ENCODE peak calls at places on chromosomes 5 and 9, in five cellular contexts. One of them, this sample, is unnamed.

GRCh38 chr5:111143910-111144309 is 51.8 kb downstream of the WDR36 start:
- DNase-seq in CD8-positive, alpha-beta T cell: no peak
- DNase-seq in MM.1S: no peak
- DNase-seq in left lung: no peak
- DNase-seq in GM12865: peak
- DNase-seq in this sample: no peak

GRCh38 chr5:105501315-105501714 is 1938.7 kb upstream of the NUDT12 start:
- DNase-seq in left lung: no peak
- DNase-seq in GM12865: no peak
- DNase-seq in CD8-positive, alpha-beta T cell: no peak
- DNase-seq in MM.1S: no peak
- DNase-seq in this sample: no peak

GRCh38 chr9:74920944-74921626 is 31.6 kb downstream of the C9orf40 start:
- DNase-seq in left lung: no peak
- DNase-seq in GM12865: no peak
- DNase-seq in MM.1S: no peak
- DNase-seq in CD8-positive, alpha-beta T cell: no peak
- DNase-seq in this sample: no peak

GRCh38 chr5:58641533-58641932 is 58.7 kb downstream of the RAB3C start:
- DNase-seq in MM.1S: no peak
- DNase-seq in left lung: no peak
- DNase-seq in CD8-positive, alpha-beta T cell: no peak
- DNase-seq in GM12865: no peak
- DNase-seq in this sample: no peak

GRCh38 chr9:76932778-76933177 is 26.9 kb upstream of the PRUNE2 start:
- DNase-seq in CD8-positive, alpha-beta T cell: no peak
- DNase-seq in left lung: no peak
- DNase-seq in MM.1S: no peak
- DNase-seq in GM12865: no peak
- DNase-seq in this sample: no peak

GRCh38 chr9:115232375-115232774 is 114.4 kb upstream of the TNC start:
- DNase-seq in MM.1S: no peak
- DNase-seq in left lung: no peak
- DNase-seq in GM12865: no peak
- DNase-seq in CD8-positive, alpha-beta T cell: no peak
- DNase-seq in this sample: no peak

GRCh38 chr5:58149750-58150149 is 310.1 kb downstream of the PLK2 start:
- DNase-seq in left lung: no peak
- DNase-seq in GM12865: no peak
- DNase-seq in MM.1S: no peak
- DNase-seq in CD8-positive, alpha-beta T cell: no peak
- DNase-seq in this sample: no peak

GRCh38 chr5:129384736-129385135 is 75.4 kb upstream of the ADAMTS19 start:
- DNase-seq in GM12865: no peak
- DNase-seq in MM.1S: no peak
- DNase-seq in left lung: no peak
- DNase-seq in CD8-positive, alpha-beta T cell: no peak
- DNase-seq in this sample: no peak

GRCh38 chr9:106333487-106333886 is 529.5 kb upstream of the ZNF462 start:
- DNase-seq in CD8-positive, alpha-beta T cell: no peak
- DNase-seq in GM12865: no peak
- DNase-seq in left lung: no peak
- DNase-seq in MM.1S: no peak
- DNase-seq in this sample: no peak

GRCh38 chr5:140608730-140609520 is 24.1 kb downstream of the CD14 start:
- DNase-seq in MM.1S: no peak
- DNase-seq in CD8-positive, alpha-beta T cell: no peak
- DNase-seq in GM12865: no peak
- DNase-seq in left lung: peak
- DNase-seq in this sample: no peak

GRCh38 chr9:22117511-22118388 is 108.6 kb upstream of the CDKN2B start:
- DNase-seq in MM.1S: no peak
- DNase-seq in CD8-positive, alpha-beta T cell: no peak
- DNase-seq in GM12865: no peak
- DNase-seq in left lung: peak
- DNase-seq in this sample: no peak

GRCh38 chr9:83956288-83957028 is 23.6 kb downstream of the HNRNPK start:
- DNase-seq in GM12865: peak
- DNase-seq in CD8-positive, alpha-beta T cell: peak
- DNase-seq in MM.1S: peak
- DNase-seq in left lung: peak
- DNase-seq in this sample: peak

GRCh38 chr5:138725153-138725884 is 27.9 kb upstream of the CTNNA1 start:
- DNase-seq in CD8-positive, alpha-beta T cell: no peak
- DNase-seq in left lung: no peak
- DNase-seq in MM.1S: peak
- DNase-seq in GM12865: peak
- DNase-seq in this sample: no peak

GRCh38 chr5:54668096-54668495 is 150.5 kb downstream of the SNX18 start:
- DNase-seq in left lung: no peak
- DNase-seq in GM12865: no peak
- DNase-seq in MM.1S: no peak
- DNase-seq in CD8-positive, alpha-beta T cell: no peak
- DNase-seq in this sample: no peak

GRCh38 chr9:136255166-136255538 is 9.5 kb upstream of the QSOX2 start:
- DNase-seq in CD8-positive, alpha-beta T cell: no peak
- DNase-seq in left lung: peak
- DNase-seq in GM12865: no peak
- DNase-seq in MM.1S: no peak
- DNase-seq in this sample: no peak

GRCh38 chr9:136554870-136555269 is 9.0 kb upstream of the NOTCH1 start:
- DNase-seq in left lung: no peak
- DNase-seq in CD8-positive, alpha-beta T cell: no peak
- DNase-seq in GM12865: no peak
- DNase-seq in MM.1S: no peak
- DNase-seq in this sample: no peak

GRCh38 chr9:88932766-88933165 is 58.5 kb upstream of the S1PR3 start:
- DNase-seq in left lung: no peak
- DNase-seq in MM.1S: peak
- DNase-seq in CD8-positive, alpha-beta T cell: no peak
- DNase-seq in GM12865: no peak
- DNase-seq in this sample: no peak

GRCh38 chr5:141941307-141941706 is 16.7 kb downstream of the PCDH12 start:
- DNase-seq in CD8-positive, alpha-beta T cell: no peak
- DNase-seq in GM12865: no peak
- DNase-seq in left lung: no peak
- DNase-seq in MM.1S: peak
- DNase-seq in this sample: no peak

GRCh38 chr5:82334085-82334680 is 56.0 kb upstream of the RPS23 start:
- DNase-seq in CD8-positive, alpha-beta T cell: no peak
- DNase-seq in GM12865: no peak
- DNase-seq in MM.1S: no peak
- DNase-seq in left lung: no peak
- DNase-seq in this sample: no peak

GRCh38 chr5:73997936-73998335 is 371.9 kb downstream of the ARHGEF28 start:
- DNase-seq in left lung: no peak
- DNase-seq in MM.1S: no peak
- DNase-seq in CD8-positive, alpha-beta T cell: no peak
- DNase-seq in GM12865: no peak
- DNase-seq in this sample: no peak

GRCh38 chr5:60287174-60287771 is 393.7 kb upstream of the PDE4D start:
- DNase-seq in left lung: no peak
- DNase-seq in CD8-positive, alpha-beta T cell: no peak
- DNase-seq in MM.1S: peak
- DNase-seq in GM12865: peak
- DNase-seq in this sample: no peak

GRCh38 chr5:138180183-138180782 is 1.4 kb downstream of the KIF20A start:
- DNase-seq in GM12865: peak
- DNase-seq in MM.1S: peak
- DNase-seq in CD8-positive, alpha-beta T cell: no peak
- DNase-seq in left lung: no peak
- DNase-seq in this sample: no peak

GRCh38 chr9:95724253-95724991 is 151.1 kb upstream of the ERCC6L2 start:
- DNase-seq in left lung: no peak
- DNase-seq in MM.1S: peak
- DNase-seq in CD8-positive, alpha-beta T cell: peak
- DNase-seq in GM12865: peak
- DNase-seq in this sample: peak

GRCh38 chr9:87732756-87733155 is 6.8 kb downstream of the CTSL start:
- DNase-seq in MM.1S: no peak
- DNase-seq in GM12865: no peak
- DNase-seq in CD8-positive, alpha-beta T cell: no peak
- DNase-seq in left lung: no peak
- DNase-seq in this sample: no peak

GRCh38 chr9:123138156-123138555 is 104.7 kb downstream of the GPR21 start:
- DNase-seq in CD8-positive, alpha-beta T cell: no peak
- DNase-seq in MM.1S: peak
- DNase-seq in GM12865: no peak
- DNase-seq in left lung: no peak
- DNase-seq in this sample: no peak

GRCh38 chr5:133680830-133681555 is 68.7 kb upstream of the FSTL4 start:
- DNase-seq in CD8-positive, alpha-beta T cell: no peak
- DNase-seq in GM12865: no peak
- DNase-seq in left lung: no peak
- DNase-seq in MM.1S: no peak
- DNase-seq in this sample: no peak

GRCh38 chr5:38598994-38599611 is 42.7 kb upstream of the LIFR start:
- DNase-seq in GM12865: no peak
- DNase-seq in CD8-positive, alpha-beta T cell: no peak
- DNase-seq in left lung: no peak
- DNase-seq in MM.1S: no peak
- DNase-seq in this sample: no peak

GRCh38 chr9:105191508-105192118 is 52.8 kb upstream of the SLC44A1 start:
- DNase-seq in MM.1S: peak
- DNase-seq in CD8-positive, alpha-beta T cell: no peak
- DNase-seq in left lung: no peak
- DNase-seq in GM12865: peak
- DNase-seq in this sample: no peak

GRCh38 chr9:935348-935965 is 41.0 kb upstream of the DMRT3 start:
- DNase-seq in GM12865: no peak
- DNase-seq in MM.1S: no peak
- DNase-seq in left lung: no peak
- DNase-seq in CD8-positive, alpha-beta T cell: no peak
- DNase-seq in this sample: no peak

GRCh38 chr9:74496819-74497749 is at the start of gene RORB:
- DNase-seq in left lung: peak
- DNase-seq in GM12865: peak
- DNase-seq in MM.1S: peak
- DNase-seq in CD8-positive, alpha-beta T cell: peak
- DNase-seq in this sample: peak

GRCh38 chr9:89790542-89791109 is 185.8 kb downstream of the GADD45G start:
- DNase-seq in CD8-positive, alpha-beta T cell: no peak
- DNase-seq in GM12865: no peak
- DNase-seq in left lung: no peak
- DNase-seq in MM.1S: no peak
- DNase-seq in this sample: no peak

GRCh38 chr5:157370967-157371366 is 89.0 kb upstream of the NIPAL4 start:
- DNase-seq in CD8-positive, alpha-beta T cell: no peak
- DNase-seq in left lung: no peak
- DNase-seq in GM12865: no peak
- DNase-seq in MM.1S: no peak
- DNase-seq in this sample: no peak

GRCh38 chr5:56951946-56952691 is at the start of gene MIER3:
- DNase-seq in GM12865: peak
- DNase-seq in MM.1S: peak
- DNase-seq in left lung: peak
- DNase-seq in CD8-positive, alpha-beta T cell: peak
- DNase-seq in this sample: peak

GRCh38 chr5:124027441-124027840 is 515.5 kb downstream of the CSNK1G3 start:
- DNase-seq in CD8-positive, alpha-beta T cell: no peak
- DNase-seq in MM.1S: no peak
- DNase-seq in left lung: no peak
- DNase-seq in GM12865: no peak
- DNase-seq in this sample: no peak

GRCh38 chr5:165502893-165503696 is 1997.7 kb downstream of the MAT2B start:
- DNase-seq in MM.1S: no peak
- DNase-seq in CD8-positive, alpha-beta T cell: no peak
- DNase-seq in left lung: no peak
- DNase-seq in GM12865: peak
- DNase-seq in this sample: no peak

GRCh38 chr5:53357439-53357838 is 123.0 kb upstream of the FST start:
- DNase-seq in left lung: no peak
- DNase-seq in GM12865: peak
- DNase-seq in CD8-positive, alpha-beta T cell: no peak
- DNase-seq in MM.1S: peak
- DNase-seq in this sample: no peak

GRCh38 chr5:145718956-145719355 is 116.2 kb downstream of the PRELID2 start:
- DNase-seq in MM.1S: no peak
- DNase-seq in GM12865: no peak
- DNase-seq in CD8-positive, alpha-beta T cell: no peak
- DNase-seq in left lung: no peak
- DNase-seq in this sample: no peak

GRCh38 chr5:160970605-160971191 is 118.7 kb upstream of the ATP10B start:
- DNase-seq in CD8-positive, alpha-beta T cell: no peak
- DNase-seq in left lung: no peak
- DNase-seq in GM12865: peak
- DNase-seq in MM.1S: no peak
- DNase-seq in this sample: no peak

GRCh38 chr5:1468629-1469527 is 23.6 kb upstream of the SLC6A3 start:
- DNase-seq in GM12865: no peak
- DNase-seq in MM.1S: no peak
- DNase-seq in CD8-positive, alpha-beta T cell: no peak
- DNase-seq in left lung: peak
- DNase-seq in this sample: no peak
- TF ChIP-seq CTCF in GM12865: no peak
- TF ChIP-seq CTCF in MM.1S: no peak
- TF ChIP-seq CTCF in CD8-positive, alpha-beta T cell: no peak
- TF ChIP-seq CTCF in left lung: peak
- TF ChIP-seq CTCF in this sample: no peak

GRCh38 chr9:129378241-129378661 is 200.2 kb upstream of the IER5L start:
- DNase-seq in GM12865: no peak
- DNase-seq in MM.1S: no peak
- DNase-seq in CD8-positive, alpha-beta T cell: no peak
- DNase-seq in left lung: peak
- DNase-seq in this sample: no peak
- TF ChIP-seq CTCF in GM12865: no peak
- TF ChIP-seq CTCF in MM.1S: no peak
- TF ChIP-seq CTCF in CD8-positive, alpha-beta T cell: no peak
- TF ChIP-seq CTCF in left lung: no peak
- TF ChIP-seq CTCF in this sample: no peak

GRCh38 chr9:71628247-71628646 is 140.1 kb downstream of the CEMIP2 start:
- DNase-seq in MM.1S: peak
- DNase-seq in GM12865: no peak
- DNase-seq in CD8-positive, alpha-beta T cell: no peak
- DNase-seq in left lung: no peak
- DNase-seq in this sample: no peak

GRCh38 chr9:71620806-71621205 is 147.5 kb downstream of the CEMIP2 start:
- DNase-seq in CD8-positive, alpha-beta T cell: no peak
- DNase-seq in MM.1S: no peak
- DNase-seq in left lung: no peak
- DNase-seq in GM12865: no peak
- DNase-seq in this sample: no peak

GRCh38 chr9:71626395-71626794 is 141.9 kb downstream of the CEMIP2 start:
- DNase-seq in CD8-positive, alpha-beta T cell: no peak
- DNase-seq in left lung: no peak
- DNase-seq in GM12865: no peak
- DNase-seq in MM.1S: no peak
- DNase-seq in this sample: no peak

GRCh38 chr9:71627537-71627936 is 140.8 kb downstream of the CEMIP2 start:
- DNase-seq in MM.1S: no peak
- DNase-seq in left lung: no peak
- DNase-seq in GM12865: no peak
- DNase-seq in CD8-positive, alpha-beta T cell: no peak
- DNase-seq in this sample: no peak

GRCh38 chr9:71624728-71625127 is 143.6 kb downstream of the CEMIP2 start:
- DNase-seq in GM12865: no peak
- DNase-seq in CD8-positive, alpha-beta T cell: no peak
- DNase-seq in MM.1S: no peak
- DNase-seq in left lung: no peak
- DNase-seq in this sample: no peak
- TF ChIP-seq CTCF in GM12865: no peak
- TF ChIP-seq CTCF in CD8-positive, alpha-beta T cell: no peak
- TF ChIP-seq CTCF in MM.1S: no peak
- TF ChIP-seq CTCF in left lung: no peak
- TF ChIP-seq CTCF in this sample: no peak

GRCh38 chr5:61603211-61603908 is 271.3 kb downstream of the ZSWIM6 start:
- DNase-seq in GM12865: no peak
- DNase-seq in MM.1S: no peak
- DNase-seq in CD8-positive, alpha-beta T cell: no peak
- DNase-seq in left lung: no peak
- DNase-seq in this sample: no peak
- TF ChIP-seq CTCF in GM12865: no peak
- TF ChIP-seq CTCF in MM.1S: no peak
- TF ChIP-seq CTCF in CD8-positive, alpha-beta T cell: no peak
- TF ChIP-seq CTCF in left lung: no peak
- TF ChIP-seq CTCF in this sample: no peak